ENCODE peak calls at places on chromosomes 6 and 20, in eight cellular contexts. C is CD4-positive, alpha-beta T cell; W is endothelial cell; G is stimulated activated CD4-positive, alpha-beta T cell treated with anti-CD3 and anti-CD28 coated beads, Interleukin-2, amount 100 ng/mL, for 48 hours; T is uterus; I is neural progenitor cell; B is NCI-H748 treated with DMSO at 0.1 percent for 48 hours; R is stimulated activated CD8-positive, alpha-beta memory T cell treated with anti-CD3 and anti-CD28 coated beads, Interleukin-12 subunit alpha, Interleukin-12 subunit beta, amount 100 ng/mL, for 1 hour. S is an unnamed sample.

GRCh38 chr6:117504478-117505144 is 22.1 kb downstream of the DCBLD1 start:
- DNase-seq in C (no peak), W (no peak), G (no peak), T (no peak), I (peak), B (no peak), R (no peak), S (no peak)

GRCh38 chr20:515696-516095 is 27.9 kb downstream of the CSNK2A1 start:
- DNase-seq in C (no peak), W (no peak), G (no peak), T (no peak), I (no peak), B (no peak), R (no peak), S (no peak)

GRCh38 chr6:154661751-154662150 is 71.5 kb upstream of the SCAF8 start:
- DNase-seq in C (no peak), W (no peak), G (no peak), T (no peak), I (no peak), B (no peak), R (no peak), S (no peak)

GRCh38 chr20:11850901-11851300 is 66.8 kb upstream of the BTBD3 start:
- DNase-seq in C (no peak), W (no peak), G (no peak), T (no peak), I (no peak), B (no peak), R (no peak), S (peak)

GRCh38 chr6:18596529-18596835 is 209.3 kb downstream of the RNF144B start:
- DNase-seq in C (no peak), W (no peak), G (no peak), T (no peak), I (no peak), B (no peak), R (no peak), S (no peak)

GRCh38 chr20:28616354-28616753 is 2641.1 kb upstream of the DEFB115 start:
- DNase-seq in C (no peak), W (no peak), G (no peak), T (no peak), I (no peak), B (no peak), R (no peak), S (no peak)

GRCh38 chr6:37517411-37517812 is 17.7 kb upstream of the CCDC167 start:
- DNase-seq in C (peak), W (no peak), G (peak), T (no peak), I (no peak), B (no peak), R (peak), S (no peak)

GRCh38 chr6:13813621-13814175 is 659 bp downstream of the MCUR1 start:
- DNase-seq in C (peak), W (peak), G (peak), T (peak), I (peak), B (peak), R (no peak), S (peak)

GRCh38 chr20:19867940-19868371 is 109.9 kb downstream of the RIN2 start:
- DNase-seq in C (no peak), W (no peak), G (no peak), T (no peak), I (no peak), B (no peak), R (no peak), S (no peak)

GRCh38 chr20:48832423-48832735 is 4.6 kb upstream of the PREX1 start:
- DNase-seq in C (no peak), W (no peak), G (no peak), T (no peak), I (no peak), B (no peak), R (no peak), S (peak)

GRCh38 chr6:106495014-106495413 is 134.3 kb downstream of the RTN4IP1 start:
- DNase-seq in C (no peak), W (no peak), G (no peak), T (no peak), I (no peak), B (no peak), R (no peak), S (no peak)

GRCh38 chr6:164455835-164456234 is 853.6 kb downstream of the C6orf118 start:
- DNase-seq in C (no peak), W (no peak), G (no peak), T (no peak), I (no peak), B (no peak), R (no peak), S (no peak)

GRCh38 chr6:33123732-33124524 is 48.1 kb downstream of the HLA-DPB1 start:
- DNase-seq in C (no peak), W (no peak), G (peak), T (no peak), I (peak), B (peak), R (no peak), S (peak)

GRCh38 chr20:44660506-44660905 is 9.0 kb upstream of the ADA start:
- DNase-seq in C (no peak), W (no peak), G (no peak), T (no peak), I (no peak), B (no peak), R (no peak), S (no peak)

GRCh38 chr6:158619922-158620801 is 24.4 kb downstream of the DYNLT1 start:
- DNase-seq in C (no peak), W (no peak), G (no peak), T (no peak), I (no peak), B (no peak), R (no peak), S (no peak)

GRCh38 chr6:158835616-158836221 is 16.6 kb upstream of the EZR start:
- DNase-seq in C (no peak), W (no peak), G (no peak), T (no peak), I (peak), B (no peak), R (no peak), S (no peak)

GRCh38 chr6:36769676-36770499 is 69.4 kb downstream of the CPNE5 start:
- DNase-seq in C (no peak), W (no peak), G (no peak), T (no peak), I (no peak), B (no peak), R (no peak), S (peak)

GRCh38 chr6:131015630-131016263 is 47.3 kb downstream of the EPB41L2 start:
- DNase-seq in C (no peak), W (no peak), G (no peak), T (peak), I (no peak), B (no peak), R (no peak), S (peak)

GRCh38 chr6:27795697-27796494 is 116.3 kb downstream of the OR2B2 start:
- DNase-seq in C (no peak), W (peak), G (peak), T (peak), I (peak), B (peak), R (peak), S (peak)